ENCODE peak calls at places on chromosomes 13 and 19, in five cellular contexts. One of them, this sample, is unnamed. For H3K9me3, the result is how much of the 10 kb centered on the place peaks cover.

GRCh38 chr13:21466527-21466926 is 7.4 kb upstream of the ZDHHC20 start:
- DNase-seq in breast epithelium: no peak
- DNase-seq in astrocyte: no peak
- DNase-seq in CD4-positive, alpha-beta T cell: no peak
- DNase-seq in gastrocnemius medialis: no peak
- DNase-seq in this sample: no peak

GRCh38 chr13:100789968-100790367 is 115.4 kb upstream of the TMTC4 start:
- DNase-seq in breast epithelium: no peak
- DNase-seq in astrocyte: peak
- DNase-seq in CD4-positive, alpha-beta T cell: no peak
- DNase-seq in gastrocnemius medialis: no peak
- DNase-seq in this sample: no peak

GRCh38 chr13:36975172-36975571 is 24.0 kb downstream of the ALG5 start:
- DNase-seq in breast epithelium: no peak
- DNase-seq in astrocyte: no peak
- DNase-seq in CD4-positive, alpha-beta T cell: no peak
- DNase-seq in gastrocnemius medialis: no peak
- DNase-seq in this sample: peak

GRCh38 chr19:17424743-17425365 is 5.0 kb downstream of the MVB12A start:
- DNase-seq in breast epithelium: no peak
- DNase-seq in astrocyte: no peak
- DNase-seq in CD4-positive, alpha-beta T cell: no peak
- DNase-seq in gastrocnemius medialis: no peak
- DNase-seq in this sample: no peak

GRCh38 chr19:18274776-18275356 is 614 bp upstream of the IQCN start:
- DNase-seq in breast epithelium: peak
- DNase-seq in astrocyte: peak
- DNase-seq in CD4-positive, alpha-beta T cell: no peak
- DNase-seq in gastrocnemius medialis: peak
- DNase-seq in this sample: no peak

GRCh38 chr19:54415208-54415900 is at the start of gene TTYH1:
- DNase-seq in breast epithelium: no peak
- DNase-seq in astrocyte: no peak
- DNase-seq in CD4-positive, alpha-beta T cell: no peak
- DNase-seq in gastrocnemius medialis: no peak
- DNase-seq in this sample: no peak

GRCh38 chr19:36141039-36141914 is 1.4 kb downstream of the CAPNS1 start:
- DNase-seq in breast epithelium: peak
- DNase-seq in astrocyte: peak
- DNase-seq in CD4-positive, alpha-beta T cell: peak
- DNase-seq in gastrocnemius medialis: peak
- DNase-seq in this sample: peak

GRCh38 chr19:45469835-45470146 is 2.0 kb downstream of the FOSB start:
- DNase-seq in breast epithelium: no peak
- DNase-seq in astrocyte: no peak
- DNase-seq in CD4-positive, alpha-beta T cell: no peak
- DNase-seq in gastrocnemius medialis: no peak
- DNase-seq in this sample: peak

GRCh38 chr13:106230450-106230849 is 305.0 kb downstream of the EFNB2 start:
- DNase-seq in breast epithelium: no peak
- DNase-seq in astrocyte: peak
- DNase-seq in CD4-positive, alpha-beta T cell: no peak
- DNase-seq in gastrocnemius medialis: no peak
- DNase-seq in this sample: no peak

GRCh38 chr19:16527971-16528521 is 14.2 kb downstream of the CHERP start:
- DNase-seq in breast epithelium: no peak
- DNase-seq in astrocyte: no peak
- DNase-seq in CD4-positive, alpha-beta T cell: peak
- DNase-seq in gastrocnemius medialis: no peak
- DNase-seq in this sample: peak

GRCh38 chr13:99151516-99151915 is 49.1 kb upstream of the UBAC2 start:
- DNase-seq in breast epithelium: no peak
- DNase-seq in astrocyte: peak
- DNase-seq in CD4-positive, alpha-beta T cell: no peak
- DNase-seq in gastrocnemius medialis: no peak
- DNase-seq in this sample: no peak

GRCh38 chr19:4380254-4380727 is 20.1 kb downstream of the SH3GL1 start:
- DNase-seq in breast epithelium: no peak
- DNase-seq in astrocyte: no peak
- DNase-seq in CD4-positive, alpha-beta T cell: peak
- DNase-seq in gastrocnemius medialis: no peak
- DNase-seq in this sample: peak

GRCh38 chr13:22061371-22061805 is 390.5 kb downstream of the FGF9 start:
- DNase-seq in breast epithelium: no peak
- DNase-seq in astrocyte: no peak
- DNase-seq in CD4-positive, alpha-beta T cell: peak
- DNase-seq in gastrocnemius medialis: no peak
- DNase-seq in this sample: no peak

GRCh38 chr13:94609196-94609595 is 7.5 kb downstream of the GPR180 start:
- DNase-seq in breast epithelium: no peak
- DNase-seq in astrocyte: no peak
- DNase-seq in CD4-positive, alpha-beta T cell: no peak
- DNase-seq in gastrocnemius medialis: no peak
- DNase-seq in this sample: no peak

GRCh38 chr19:3826163-3826562 is 40.0 kb upstream of the MATK start:
- DNase-seq in breast epithelium: no peak
- DNase-seq in astrocyte: no peak
- DNase-seq in CD4-positive, alpha-beta T cell: no peak
- DNase-seq in gastrocnemius medialis: no peak
- DNase-seq in this sample: no peak

GRCh38 chr13:100176781-100177389 is 88.0 kb downstream of the PCCA start:
- DNase-seq in breast epithelium: no peak
- DNase-seq in astrocyte: peak
- DNase-seq in CD4-positive, alpha-beta T cell: no peak
- DNase-seq in gastrocnemius medialis: no peak
- DNase-seq in this sample: no peak

GRCh38 chr13:106987435-106987800 is 419.5 kb upstream of the ARGLU1 start:
- DNase-seq in breast epithelium: no peak
- DNase-seq in astrocyte: no peak
- DNase-seq in CD4-positive, alpha-beta T cell: no peak
- DNase-seq in gastrocnemius medialis: no peak
- DNase-seq in this sample: no peak

GRCh38 chr19:16025108-16026101 is 50.9 kb upstream of the TPM4 start:
- DNase-seq in breast epithelium: peak
- DNase-seq in astrocyte: peak
- DNase-seq in CD4-positive, alpha-beta T cell: no peak
- DNase-seq in gastrocnemius medialis: no peak
- DNase-seq in this sample: no peak

GRCh38 chr19:38047641-38048040 is 140.6 kb downstream of the SIPA1L3 start:
- DNase-seq in breast epithelium: no peak
- DNase-seq in astrocyte: no peak
- DNase-seq in CD4-positive, alpha-beta T cell: no peak
- DNase-seq in gastrocnemius medialis: no peak
- DNase-seq in this sample: no peak

GRCh38 chr19:10889880-10890279 is 18.5 kb downstream of the CARM1 start:
- DNase-seq in breast epithelium: no peak
- DNase-seq in astrocyte: no peak
- DNase-seq in CD4-positive, alpha-beta T cell: no peak
- DNase-seq in gastrocnemius medialis: no peak
- DNase-seq in this sample: no peak

GRCh38 chr13:47901451-47901850 is 99.6 kb downstream of the SUCLA2 start:
- DNase-seq in breast epithelium: no peak
- DNase-seq in astrocyte: peak
- DNase-seq in CD4-positive, alpha-beta T cell: no peak
- DNase-seq in gastrocnemius medialis: no peak
- DNase-seq in this sample: no peak

GRCh38 chr13:68232351-68233130 is 1002.4 kb upstream of the PCDH9 start:
- DNase-seq in breast epithelium: no peak
- DNase-seq in astrocyte: peak
- DNase-seq in CD4-positive, alpha-beta T cell: no peak
- DNase-seq in gastrocnemius medialis: no peak
- DNase-seq in this sample: no peak

GRCh38 chr19:1249990-1250298 is 1.6 kb downstream of the MIDN start:
- DNase-seq in breast epithelium: no peak
- DNase-seq in astrocyte: no peak
- DNase-seq in CD4-positive, alpha-beta T cell: no peak
- DNase-seq in gastrocnemius medialis: no peak
- DNase-seq in this sample: no peak

GRCh38 chr19:30224689-30225606 is 147.2 kb upstream of the ZNF536 start:
- DNase-seq in breast epithelium: no peak
- DNase-seq in astrocyte: no peak
- DNase-seq in CD4-positive, alpha-beta T cell: no peak
- DNase-seq in gastrocnemius medialis: no peak
- DNase-seq in this sample: no peak

DNA sequence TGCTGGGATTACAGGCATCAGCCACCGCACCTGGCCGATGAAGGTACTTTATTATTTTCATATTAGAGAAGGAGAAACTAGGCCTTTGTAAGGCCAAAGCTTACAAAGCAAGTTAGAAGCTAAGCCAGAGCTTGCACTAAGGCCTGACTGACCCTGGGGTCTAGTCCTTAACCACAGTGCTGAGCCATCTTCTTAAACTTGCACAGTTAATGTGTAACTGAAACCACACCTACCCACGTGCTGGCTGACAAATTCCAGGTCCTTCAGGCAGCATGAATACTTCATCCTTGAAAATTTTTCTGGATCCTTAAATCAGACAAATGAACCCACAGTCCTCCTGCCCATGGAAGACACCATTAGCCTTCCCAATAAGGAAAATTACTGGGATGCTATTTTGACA is 880.6 kb downstream of the UQCRFS1 start:
- DNase-seq in breast epithelium: no peak
- DNase-seq in astrocyte: no peak
- DNase-seq in CD4-positive, alpha-beta T cell: no peak
- DNase-seq in gastrocnemius medialis: no peak
- DNase-seq in this sample: no peak
- H3K9me3 ChIP-seq in breast epithelium: under half
- H3K9me3 ChIP-seq in astrocyte: under half
- H3K9me3 ChIP-seq in CD4-positive, alpha-beta T cell: under half
- H3K9me3 ChIP-seq in gastrocnemius medialis: under half
- H3K9me3 ChIP-seq in this sample: under half

DNA sequence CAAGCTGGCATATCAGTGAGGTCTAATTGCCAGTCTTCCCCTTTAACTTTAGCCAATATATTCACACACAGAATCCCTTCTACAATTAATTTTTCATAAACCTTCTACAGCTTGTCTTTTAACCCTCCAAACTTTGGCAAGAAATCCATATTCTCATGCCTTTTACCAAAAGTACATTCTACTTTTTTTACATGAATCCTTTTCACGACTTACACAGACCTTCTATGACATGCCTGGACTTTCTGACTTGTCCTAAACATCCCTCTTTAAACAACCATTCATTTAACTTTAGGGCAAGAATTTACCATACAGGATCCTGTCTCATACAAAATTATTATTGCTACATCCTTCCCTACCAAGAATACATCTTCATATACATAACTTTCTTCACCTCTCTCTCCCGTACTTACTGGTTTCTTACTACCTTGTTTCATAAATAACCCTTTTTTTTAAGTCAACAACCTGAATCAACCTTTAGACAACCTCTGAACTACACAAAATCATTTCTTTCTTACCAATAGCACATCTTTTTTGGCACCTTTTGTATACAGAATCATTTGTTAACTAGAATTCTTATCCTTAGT is 23.5 kb downstream of the ZNF544 start:
- DNase-seq in breast epithelium: no peak
- DNase-seq in astrocyte: no peak
- DNase-seq in CD4-positive, alpha-beta T cell: no peak
- DNase-seq in gastrocnemius medialis: no peak
- DNase-seq in this sample: no peak
- H3K9me3 ChIP-seq in breast epithelium: half or more
- H3K9me3 ChIP-seq in astrocyte: half or more
- H3K9me3 ChIP-seq in CD4-positive, alpha-beta T cell: half or more
- H3K9me3 ChIP-seq in gastrocnemius medialis: under half
- H3K9me3 ChIP-seq in this sample: half or more

GRCh38 chr19:27717825-27718224 is 1495.1 kb downstream of the UQCRFS1 start:
- DNase-seq in breast epithelium: no peak
- DNase-seq in astrocyte: no peak
- DNase-seq in CD4-positive, alpha-beta T cell: no peak
- DNase-seq in gastrocnemius medialis: no peak
- DNase-seq in this sample: no peak

GRCh38 chr19:27720155-27720554 is 1492.8 kb downstream of the UQCRFS1 start:
- DNase-seq in breast epithelium: no peak
- DNase-seq in astrocyte: no peak
- DNase-seq in CD4-positive, alpha-beta T cell: no peak
- DNase-seq in gastrocnemius medialis: no peak
- DNase-seq in this sample: no peak

GRCh38 chr19:27718262-27718661 is 1494.7 kb downstream of the UQCRFS1 start:
- DNase-seq in breast epithelium: no peak
- DNase-seq in astrocyte: no peak
- DNase-seq in CD4-positive, alpha-beta T cell: no peak
- DNase-seq in gastrocnemius medialis: no peak
- DNase-seq in this sample: no peak

GRCh38 chr19:27716922-27717321 is 1496.0 kb downstream of the UQCRFS1 start:
- DNase-seq in breast epithelium: no peak
- DNase-seq in astrocyte: no peak
- DNase-seq in CD4-positive, alpha-beta T cell: no peak
- DNase-seq in gastrocnemius medialis: no peak
- DNase-seq in this sample: no peak

GRCh38 chr19:27719034-27719433 is 1493.9 kb downstream of the UQCRFS1 start:
- DNase-seq in breast epithelium: no peak
- DNase-seq in astrocyte: no peak
- DNase-seq in CD4-positive, alpha-beta T cell: no peak
- DNase-seq in gastrocnemius medialis: no peak
- DNase-seq in this sample: no peak
- H3K9me3 ChIP-seq in breast epithelium: half or more
- H3K9me3 ChIP-seq in astrocyte: under half
- H3K9me3 ChIP-seq in CD4-positive, alpha-beta T cell: half or more
- H3K9me3 ChIP-seq in gastrocnemius medialis: under half
- H3K9me3 ChIP-seq in this sample: half or more

GRCh38 chr19:22603518-22604440 is 30.3 kb upstream of the ZNF492 start:
- DNase-seq in breast epithelium: no peak
- DNase-seq in astrocyte: no peak
- DNase-seq in CD4-positive, alpha-beta T cell: no peak
- DNase-seq in gastrocnemius medialis: no peak
- DNase-seq in this sample: no peak
- H3K9me3 ChIP-seq in breast epithelium: under half
- H3K9me3 ChIP-seq in astrocyte: under half
- H3K9me3 ChIP-seq in CD4-positive, alpha-beta T cell: under half
- H3K9me3 ChIP-seq in gastrocnemius medialis: under half
- H3K9me3 ChIP-seq in this sample: under half

GRCh38 chr13:29562762-29563161 is 32.7 kb downstream of the SLC7A1 start:
- DNase-seq in breast epithelium: no peak
- DNase-seq in astrocyte: no peak
- DNase-seq in CD4-positive, alpha-beta T cell: no peak
- DNase-seq in gastrocnemius medialis: no peak
- DNase-seq in this sample: no peak

GRCh38 chr13:29566864-29567263 is 28.6 kb downstream of the SLC7A1 start:
- DNase-seq in breast epithelium: no peak
- DNase-seq in astrocyte: no peak
- DNase-seq in CD4-positive, alpha-beta T cell: no peak
- DNase-seq in gastrocnemius medialis: no peak
- DNase-seq in this sample: no peak

GRCh38 chr13:29563941-29564340 is 31.5 kb downstream of the SLC7A1 start:
- DNase-seq in breast epithelium: no peak
- DNase-seq in astrocyte: no peak
- DNase-seq in CD4-positive, alpha-beta T cell: no peak
- DNase-seq in gastrocnemius medialis: no peak
- DNase-seq in this sample: no peak

GRCh38 chr13:29566206-29566605 is 29.3 kb downstream of the SLC7A1 start:
- DNase-seq in breast epithelium: no peak
- DNase-seq in astrocyte: no peak
- DNase-seq in CD4-positive, alpha-beta T cell: no peak
- DNase-seq in gastrocnemius medialis: no peak
- DNase-seq in this sample: no peak

GRCh38 chr13:29564828-29565227 is 30.7 kb downstream of the SLC7A1 start:
- DNase-seq in breast epithelium: no peak
- DNase-seq in astrocyte: no peak
- DNase-seq in CD4-positive, alpha-beta T cell: no peak
- DNase-seq in gastrocnemius medialis: no peak
- DNase-seq in this sample: no peak
- H3K9me3 ChIP-seq in breast epithelium: under half
- H3K9me3 ChIP-seq in astrocyte: under half
- H3K9me3 ChIP-seq in CD4-positive, alpha-beta T cell: under half
- H3K9me3 ChIP-seq in gastrocnemius medialis: under half
- H3K9me3 ChIP-seq in this sample: under half

This sample was measured in CD4-positive, CD25-positive, alpha-beta regulatory T cell.